ENCODE peak calls at places on chromosomes 11 and 22, in seven cellular contexts. One of them, this sample, is unnamed.

GRCh38 chr11:128187829-128188228 is 399.5 kb downstream of the ETS1 start:
- DNase-seq in HCT116: no peak
- DNase-seq in K562: no peak
- DNase-seq in GM12878: no peak
- DNase-seq in HepG2: no peak
- DNase-seq in IMR-90: peak
- DNase-seq in A549: no peak
- DNase-seq in this sample: no peak

GRCh38 chr11:69250503-69251393 is 43.2 kb upstream of the MYEOV start:
- DNase-seq in IMR-90: no peak
- DNase-seq in HepG2: no peak
- DNase-seq in HCT116: no peak
- DNase-seq in K562: no peak
- DNase-seq in A549: no peak
- DNase-seq in GM12878: no peak
- DNase-seq in this sample: no peak

GRCh38 chr11:130918081-130918480 is 1.8 kb upstream of the SNX19 start:
- DNase-seq in A549: no peak
- DNase-seq in IMR-90: no peak
- DNase-seq in GM12878: no peak
- DNase-seq in HepG2: no peak
- DNase-seq in K562: no peak
- DNase-seq in HCT116: no peak
- DNase-seq in this sample: no peak

GRCh38 chr11:206002-206384 is 1.2 kb downstream of the BET1L start:
- DNase-seq in IMR-90: no peak
- DNase-seq in K562: no peak
- DNase-seq in HepG2: no peak
- DNase-seq in HCT116: no peak
- DNase-seq in GM12878: no peak
- DNase-seq in A549: no peak
- DNase-seq in this sample: no peak

GRCh38 chr11:71086687-71087258 is 165.6 kb downstream of the SHANK2 start:
- DNase-seq in A549: peak
- DNase-seq in GM12878: no peak
- DNase-seq in IMR-90: peak
- DNase-seq in HepG2: peak
- DNase-seq in K562: peak
- DNase-seq in HCT116: no peak
- DNase-seq in this sample: peak

GRCh38 chr11:118060081-118060661 is 16.7 kb upstream of the TMPRSS4 start:
- DNase-seq in HCT116: no peak
- DNase-seq in A549: no peak
- DNase-seq in K562: no peak
- DNase-seq in HepG2: no peak
- DNase-seq in IMR-90: no peak
- DNase-seq in GM12878: no peak
- DNase-seq in this sample: no peak

GRCh38 chr11:124074554-124074953 is 33.4 kb upstream of the OR10G7 start:
- DNase-seq in HepG2: no peak
- DNase-seq in A549: no peak
- DNase-seq in GM12878: no peak
- DNase-seq in K562: no peak
- DNase-seq in HCT116: no peak
- DNase-seq in IMR-90: no peak
- DNase-seq in this sample: no peak

GRCh38 chr11:115168686-115169085 is 335.5 kb downstream of the CADM1 start:
- DNase-seq in IMR-90: no peak
- DNase-seq in GM12878: no peak
- DNase-seq in K562: no peak
- DNase-seq in A549: no peak
- DNase-seq in HCT116: no peak
- DNase-seq in HepG2: no peak
- DNase-seq in this sample: no peak

GRCh38 chr11:17552041-17552355 is 4.9 kb downstream of the OTOG start:
- DNase-seq in GM12878: no peak
- DNase-seq in IMR-90: no peak
- DNase-seq in K562: no peak
- DNase-seq in A549: no peak
- DNase-seq in HepG2: no peak
- DNase-seq in HCT116: no peak
- DNase-seq in this sample: no peak

GRCh38 chr11:74702383-74703007 is 28.7 kb downstream of the CHRDL2 start:
- DNase-seq in K562: peak
- DNase-seq in IMR-90: peak
- DNase-seq in HepG2: peak
- DNase-seq in GM12878: no peak
- DNase-seq in HCT116: peak
- DNase-seq in A549: peak
- DNase-seq in this sample: peak

GRCh38 chr22:48096846-48097665 is 1334.6 kb downstream of the TBC1D22A start:
- DNase-seq in A549: no peak
- DNase-seq in K562: no peak
- DNase-seq in IMR-90: no peak
- DNase-seq in HCT116: no peak
- DNase-seq in GM12878: no peak
- DNase-seq in HepG2: no peak
- DNase-seq in this sample: no peak

GRCh38 chr11:18066626-18067025 is 20.6 kb upstream of the TPH1 start:
- DNase-seq in A549: no peak
- DNase-seq in GM12878: no peak
- DNase-seq in IMR-90: peak
- DNase-seq in HepG2: no peak
- DNase-seq in HCT116: no peak
- DNase-seq in K562: no peak
- DNase-seq in this sample: no peak

GRCh38 chr11:78796956-78797355 is 222.3 kb upstream of the NARS2 start:
- DNase-seq in IMR-90: peak
- DNase-seq in HCT116: no peak
- DNase-seq in HepG2: no peak
- DNase-seq in K562: no peak
- DNase-seq in A549: no peak
- DNase-seq in GM12878: no peak
- DNase-seq in this sample: no peak

GRCh38 chr11:130516868-130517505 is 68.5 kb downstream of the ADAMTS15 start:
- DNase-seq in HCT116: no peak
- DNase-seq in HepG2: no peak
- DNase-seq in A549: no peak
- DNase-seq in GM12878: no peak
- DNase-seq in K562: no peak
- DNase-seq in IMR-90: no peak
- DNase-seq in this sample: no peak

GRCh38 chr11:35875466-35875865 is 68.4 kb upstream of the LDLRAD3 start:
- DNase-seq in GM12878: no peak
- DNase-seq in HepG2: no peak
- DNase-seq in A549: no peak
- DNase-seq in IMR-90: no peak
- DNase-seq in HCT116: no peak
- DNase-seq in K562: no peak
- DNase-seq in this sample: no peak

GRCh38 chr11:27456140-27456801 is 16.3 kb downstream of the LGR4 start:
- DNase-seq in IMR-90: peak
- DNase-seq in K562: no peak
- DNase-seq in HCT116: no peak
- DNase-seq in A549: no peak
- DNase-seq in HepG2: peak
- DNase-seq in GM12878: no peak
- DNase-seq in this sample: no peak

GRCh38 chr11:2752923-2753322 is 53.1 kb upstream of the KCNQ1OT1 start:
- DNase-seq in IMR-90: peak
- DNase-seq in GM12878: peak
- DNase-seq in A549: no peak
- DNase-seq in K562: no peak
- DNase-seq in HCT116: no peak
- DNase-seq in HepG2: no peak
- DNase-seq in this sample: no peak

GRCh38 chr11:117010808-117011540 is 87.3 kb downstream of the SIK3 start:
- DNase-seq in K562: no peak
- DNase-seq in HCT116: no peak
- DNase-seq in IMR-90: peak
- DNase-seq in HepG2: no peak
- DNase-seq in GM12878: no peak
- DNase-seq in A549: peak
- DNase-seq in this sample: no peak

GRCh38 chr11:117825538-117826359 is 1.2 kb upstream of the FXYD2 start:
- DNase-seq in GM12878: no peak
- DNase-seq in A549: no peak
- DNase-seq in HCT116: no peak
- DNase-seq in HepG2: no peak
- DNase-seq in K562: no peak
- DNase-seq in IMR-90: no peak
- DNase-seq in this sample: no peak

GRCh38 chr11:115518983-115519382 is 14.8 kb upstream of the CADM1 start:
- DNase-seq in HCT116: no peak
- DNase-seq in GM12878: no peak
- DNase-seq in HepG2: peak
- DNase-seq in A549: no peak
- DNase-seq in K562: no peak
- DNase-seq in IMR-90: no peak
- DNase-seq in this sample: no peak

GRCh38 chr22:42992886-42993479 is 22.0 kb downstream of the PACSIN2 start:
- DNase-seq in HCT116: no peak
- DNase-seq in K562: no peak
- DNase-seq in GM12878: no peak
- DNase-seq in HepG2: no peak
- DNase-seq in A549: no peak
- DNase-seq in IMR-90: no peak
- DNase-seq in this sample: no peak

GRCh38 chr22:39212721-39213376 is 31.9 kb downstream of the PDGFB start:
- DNase-seq in HepG2: peak
- DNase-seq in GM12878: no peak
- DNase-seq in K562: peak
- DNase-seq in A549: peak
- DNase-seq in HCT116: peak
- DNase-seq in IMR-90: no peak
- DNase-seq in this sample: peak
- TF ChIP-seq CEBPB in HepG2: no peak
- TF ChIP-seq CEBPB in GM12878: no peak
- TF ChIP-seq CEBPB in K562: no peak
- TF ChIP-seq CEBPB in A549: no peak
- TF ChIP-seq CEBPB in HCT116: no peak
- TF ChIP-seq CEBPB in IMR-90: no peak
- TF ChIP-seq CEBPB in this sample: no peak

DNA sequence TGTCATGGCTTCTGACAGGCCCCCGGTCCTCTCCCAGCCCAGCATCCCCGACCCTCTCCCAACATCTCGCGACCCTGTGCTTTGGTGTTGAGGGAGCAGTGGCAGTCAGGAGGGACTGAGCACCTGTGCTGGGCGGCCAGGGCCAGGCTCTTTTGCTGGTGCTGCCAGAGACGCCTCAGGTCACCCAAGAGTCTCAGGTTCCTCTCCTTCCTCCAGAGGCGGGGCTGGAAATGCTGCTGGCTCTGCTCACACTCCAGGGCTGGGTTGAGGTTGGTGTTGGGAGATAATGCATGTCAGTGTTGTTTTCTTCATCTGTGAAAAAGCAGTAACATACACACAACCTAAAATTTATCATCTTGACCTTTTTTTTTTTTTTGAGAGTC is 1.2 kb upstream of the IGLL1 start:
- DNase-seq in A549: no peak
- DNase-seq in GM12878: no peak
- DNase-seq in IMR-90: no peak
- DNase-seq in HCT116: no peak
- DNase-seq in K562: no peak
- DNase-seq in HepG2: no peak
- DNase-seq in this sample: no peak
- TF ChIP-seq CEBPB in A549: no peak
- TF ChIP-seq CEBPB in GM12878: no peak
- TF ChIP-seq CEBPB in IMR-90: no peak
- TF ChIP-seq CEBPB in HCT116: no peak
- TF ChIP-seq CEBPB in K562: no peak
- TF ChIP-seq CEBPB in HepG2: no peak
- TF ChIP-seq CEBPB in this sample: no peak

GRCh38 chr22:19244600-19245352 is 46.7 kb downstream of the CLTCL1 start:
- DNase-seq in HCT116: no peak
- DNase-seq in A549: no peak
- DNase-seq in K562: peak
- DNase-seq in HepG2: no peak
- DNase-seq in IMR-90: no peak
- DNase-seq in GM12878: no peak
- DNase-seq in this sample: no peak

GRCh38 chr22:19241593-19241906 is 50.0 kb downstream of the CLTCL1 start:
- DNase-seq in A549: no peak
- DNase-seq in HCT116: no peak
- DNase-seq in K562: no peak
- DNase-seq in HepG2: no peak
- DNase-seq in IMR-90: no peak
- DNase-seq in GM12878: no peak
- DNase-seq in this sample: no peak

GRCh38 chr22:19240813-19241592 is 50.5 kb downstream of the CLTCL1 start:
- DNase-seq in A549: no peak
- DNase-seq in K562: peak
- DNase-seq in HepG2: no peak
- DNase-seq in HCT116: no peak
- DNase-seq in GM12878: no peak
- DNase-seq in IMR-90: no peak
- DNase-seq in this sample: no peak

GRCh38 chr22:19239464-19239863 is 52.1 kb downstream of the CLTCL1 start:
- DNase-seq in K562: no peak
- DNase-seq in HCT116: no peak
- DNase-seq in HepG2: no peak
- DNase-seq in GM12878: no peak
- DNase-seq in A549: no peak
- DNase-seq in IMR-90: no peak
- DNase-seq in this sample: no peak

GRCh38 chr22:19242699-19243098 is 48.8 kb downstream of the CLTCL1 start:
- DNase-seq in HCT116: no peak
- DNase-seq in GM12878: no peak
- DNase-seq in K562: no peak
- DNase-seq in IMR-90: no peak
- DNase-seq in A549: no peak
- DNase-seq in HepG2: no peak
- DNase-seq in this sample: no peak
- TF ChIP-seq CEBPB in HCT116: no peak
- TF ChIP-seq CEBPB in GM12878: no peak
- TF ChIP-seq CEBPB in K562: peak
- TF ChIP-seq CEBPB in IMR-90: no peak
- TF ChIP-seq CEBPB in A549: no peak
- TF ChIP-seq CEBPB in HepG2: no peak
- TF ChIP-seq CEBPB in this sample: no peak

GRCh38 chr11:59427068-59427382 is 812 bp upstream of the OR5A2 start:
- DNase-seq in HepG2: no peak
- DNase-seq in HCT116: no peak
- DNase-seq in IMR-90: no peak
- DNase-seq in GM12878: no peak
- DNase-seq in K562: no peak
- DNase-seq in A549: no peak
- DNase-seq in this sample: no peak

GRCh38 chr11:59426361-59427067 is at the start of gene OR5A2:
- DNase-seq in HCT116: no peak
- DNase-seq in HepG2: no peak
- DNase-seq in K562: no peak
- DNase-seq in IMR-90: no peak
- DNase-seq in A549: no peak
- DNase-seq in GM12878: no peak
- DNase-seq in this sample: peak

GRCh38 chr11:59425131-59425530 is 1.1 kb downstream of the OR5A2 start:
- DNase-seq in IMR-90: no peak
- DNase-seq in K562: no peak
- DNase-seq in HepG2: no peak
- DNase-seq in GM12878: no peak
- DNase-seq in A549: no peak
- DNase-seq in HCT116: no peak
- DNase-seq in this sample: no peak

GRCh38 chr11:59429924-59430516 is 3.8 kb upstream of the OR5A2 start:
- DNase-seq in IMR-90: peak
- DNase-seq in HCT116: peak
- DNase-seq in K562: peak
- DNase-seq in HepG2: peak
- DNase-seq in GM12878: peak
- DNase-seq in A549: peak
- DNase-seq in this sample: no peak
- TF ChIP-seq CEBPB in IMR-90: peak
- TF ChIP-seq CEBPB in HCT116: no peak
- TF ChIP-seq CEBPB in K562: peak
- TF ChIP-seq CEBPB in HepG2: no peak
- TF ChIP-seq CEBPB in GM12878: no peak
- TF ChIP-seq CEBPB in A549: no peak
- TF ChIP-seq CEBPB in this sample: peak

This sample was measured in H1.